ENCODE peak calls at places on chromosomes 6 and 20, in eight cellular contexts. M is type B pancreatic cell; T is occipital lobe; C is activated gamma-delta T cell treated with Interleukin-2 at 50 U/mL for 16 hours; X is anterior cingulate cortex; I is amniotic stem cell; U is HEK293T; D is activated CD4-positive, alpha-beta memory T cell treated with anti-CD3 and anti-CD28 coated beads for 36 hours. K is an unnamed sample.

GRCh38 chr20:37789408-37789807 is 95.6 kb downstream of the CTNNBL1 start:
- DNase-seq in M (no peak), T (no peak), C (no peak), X (no peak), I (no peak), U (no peak), D (no peak), K (no peak)

GRCh38 chr20:31630187-31630790 is 7.4 kb upstream of the COX4I2 start:
- DNase-seq in M (no peak), T (no peak), C (no peak), X (no peak), I (no peak), U (no peak), D (peak; percentile 25), K (no peak)

GRCh38 chr6:109626311-109626710 is 64.7 kb downstream of the AK9 start:
- DNase-seq in M (no peak), T (no peak), C (no peak), X (no peak), I (no peak), U (no peak), D (no peak), K (no peak)

GRCh38 chr20:50762435-50763201 is 31.2 kb downstream of the PARD6B start:
- DNase-seq in M (no peak), T (peak; percentile 62), C (no peak), X (peak; percentile 66), I (no peak), U (no peak), D (no peak), K (peak; percentile 50)

GRCh38 chr6:169296170-169296569 is 42.5 kb upstream of the THBS2 start:
- DNase-seq in M (no peak), T (no peak), C (no peak), X (no peak), I (no peak), U (no peak), D (no peak), K (no peak)

GRCh38 chr6:166633732-166634535 is 6.9 kb upstream of the RPS6KA2 start:
- DNase-seq in M (no peak), T (no peak), C (no peak), X (no peak), I (no peak), U (no peak), D (no peak), K (no peak)

GRCh38 chr20:38812182-38812581 is 6.7 kb downstream of the PPP1R16B start:
- DNase-seq in M (no peak), T (no peak), C (no peak), X (no peak), I (no peak), U (no peak), D (no peak), K (no peak)

GRCh38 chr6:137856138-137856898 is 10.7 kb upstream of the TNFAIP3 start:
- DNase-seq in M (no peak), T (no peak), C (no peak), X (no peak), I (no peak), U (no peak), D (no peak), K (no peak)

GRCh38 chr6:138128096-138128495 is 20.9 kb upstream of the PERP start:
- DNase-seq in M (no peak), T (no peak), C (no peak), X (no peak), I (no peak), U (no peak), D (no peak), K (no peak)

GRCh38 chr6:56961151-56961550 is 6.2 kb downstream of the BEND6 start:
- DNase-seq in M (no peak), T (no peak), C (no peak), X (no peak), I (no peak), U (no peak), D (no peak), K (no peak)

GRCh38 chr6:168120390-168121307 is 41.6 kb upstream of the FRMD1 start:
- DNase-seq in M (peak; percentile 60), T (no peak), C (no peak), X (no peak), I (no peak), U (no peak), D (peak; percentile 47), K (no peak)

GRCh38 chr6:54419885-54420284 is 111.6 kb downstream of the TINAG start:
- DNase-seq in M (no peak), T (no peak), C (no peak), X (no peak), I (peak; percentile 91), U (no peak), D (no peak), K (no peak)

GRCh38 chr20:5714261-5715041 is 35.8 kb upstream of the SHLD1 start:
- DNase-seq in M (no peak), T (no peak), C (peak; percentile 77), X (no peak), I (no peak), U (no peak), D (peak; percentile 70), K (no peak)

GRCh38 chr6:157459327-157459726 is 78.3 kb downstream of the ZDHHC14 start:
- DNase-seq in M (no peak), T (peak; percentile 53), C (no peak), X (no peak), I (no peak), U (no peak), D (peak; percentile 64), K (no peak)

GRCh38 chr6:127879685-127880084 is 21.2 kb downstream of the THEMIS start:
- DNase-seq in M (no peak), T (no peak), C (peak; percentile 11), X (no peak), I (no peak), U (peak; percentile 12), D (peak; percentile 30), K (no peak)

GRCh38 chr6:149318581-149319286 is 1.2 kb downstream of the TAB2 start:
- DNase-seq in M (no peak), T (no peak), C (peak; percentile 8), X (no peak), I (no peak), U (no peak), D (no peak), K (no peak)

GRCh38 chr6:4935981-4936680 is 67.7 kb downstream of the RPP40 start:
- DNase-seq in M (no peak), T (no peak), C (no peak), X (no peak), I (no peak), U (no peak), D (no peak), K (no peak)

GRCh38 chr20:42255820-42256219 is 637.6 kb upstream of the CHD6 start:
- DNase-seq in M (no peak), T (no peak), C (no peak), X (no peak), I (no peak), U (no peak), D (no peak), K (no peak)

GRCh38 chr6:84284428-84285033 is 57.1 kb upstream of the CEP162 start:
- DNase-seq in M (no peak), T (no peak), C (no peak), X (no peak), I (no peak), U (peak; percentile 35), D (no peak), K (no peak)

GRCh38 chr6:12403201-12403826 is 113.2 kb downstream of the EDN1 start:
- DNase-seq in M (no peak), T (no peak), C (no peak), X (no peak), I (no peak), U (no peak), D (no peak), K (no peak)

GRCh38 chr20:49729780-49730179 is 16.1 kb upstream of the B4GALT5 start:
- DNase-seq in M (no peak), T (no peak), C (no peak), X (no peak), I (no peak), U (no peak), D (no peak), K (no peak)

GRCh38 chr6:106118835-106119443 is 32.8 kb downstream of the PRDM1 start:
- DNase-seq in M (no peak), T (no peak), C (no peak), X (no peak), I (no peak), U (no peak), D (peak; percentile 58), K (no peak)

GRCh38 chr6:26272171-26272631 is 92.8 kb upstream of the BTN3A2 start:
- DNase-seq in M (peak; percentile 77), T (no peak), C (peak; percentile 46), X (no peak), I (no peak), U (no peak), D (peak; percentile 64), K (no peak)

GRCh38 chr6:169776379-169776778 is 25.0 kb downstream of the ERMARD start:
- DNase-seq in M (no peak), T (no peak), C (no peak), X (no peak), I (no peak), U (no peak), D (no peak), K (no peak)

GRCh38 chr6:126054258-126054702 is 67.9 kb downstream of the TRMT11 start:
- DNase-seq in M (no peak), T (no peak), C (no peak), X (no peak), I (no peak), U (no peak), D (no peak), K (no peak)

GRCh38 chr6:72876256-72876655 is 254.4 kb downstream of the KCNQ5 start:
- DNase-seq in M (no peak), T (no peak), C (no peak), X (no peak), I (no peak), U (no peak), D (no peak), K (no peak)

GRCh38 chr6:10963113-10963512 is 76.3 kb downstream of the SYCP2L start:
- DNase-seq in M (no peak), T (no peak), C (no peak), X (no peak), I (no peak), U (no peak), D (no peak), K (no peak)

GRCh38 chr6:42154461-42155209 is 12.2 kb upstream of the C6orf132 start:
- DNase-seq in M (no peak), T (no peak), C (no peak), X (no peak), I (no peak), U (no peak), D (no peak), K (no peak)

GRCh38 chr6:34360556-34360955 is 31.9 kb downstream of the NUDT3 start:
- DNase-seq in M (no peak), T (no peak), C (no peak), X (no peak), I (peak; percentile 26), U (no peak), D (no peak), K (no peak)

GRCh38 chr6:104896914-104897313 is 37.2 kb upstream of the HACE1 start:
- DNase-seq in M (no peak), T (no peak), C (no peak), X (no peak), I (no peak), U (no peak), D (no peak), K (no peak)

GRCh38 chr6:94394822-94395221 is 975.5 kb upstream of the EPHA7 start:
- DNase-seq in M (no peak), T (no peak), C (no peak), X (no peak), I (no peak), U (no peak), D (no peak), K (no peak)

GRCh38 chr6:37435816-37436215 is 2.8 kb downstream of the CMTR1 start:
- DNase-seq in M (no peak), T (no peak), C (no peak), X (no peak), I (no peak), U (no peak), D (no peak), K (no peak)

GRCh38 chr6:131163886-131164285 is 28.6 kb downstream of the AKAP7 start:
- DNase-seq in M (no peak), T (no peak), C (no peak), X (no peak), I (no peak), U (no peak), D (no peak), K (no peak)

GRCh38 chr20:50992733-50993457 is 30.0 kb downstream of the KCNG1 start:
- DNase-seq in M (no peak), T (no peak), C (no peak), X (no peak), I (peak; percentile 5), U (peak; percentile 86), D (peak; percentile 68), K (no peak)